ENCODE peak calls at places on chromosomes 13 and 19, in five cellular contexts. W is tibial artery, Z is left ventricle myocardium inferior, Y is colonic mucosa, M is GM23248. P is an unnamed sample.

GRCh38 chr19:48501961-48502719 is 9.5 kb downstream of the LMTK3 start:
- DNase-seq in W (no peak), Z (no peak), Y (peak), M (peak), P (peak)

GRCh38 chr19:45396389-45397260 is 8.2 kb downstream of the PPP1R13L start:
- DNase-seq in W (no peak), Z (no peak), Y (no peak), M (no peak), P (no peak)

GRCh38 chr19:16627194-16627927 is 643 bp downstream of the MED26 start:
- DNase-seq in W (no peak), Z (no peak), Y (peak), M (peak), P (no peak)

GRCh38 chr19:43934055-43934984 is 762 bp downstream of the ZNF45 start:
- DNase-seq in W (no peak), Z (no peak), Y (no peak), M (peak), P (no peak)

GRCh38 chr13:94556646-94557045 is 39.3 kb downstream of the TGDS start:
- DNase-seq in W (no peak), Z (no peak), Y (no peak), M (no peak), P (no peak)

GRCh38 chr13:110529522-110530311 is 31.8 kb downstream of the RAB20 start:
- DNase-seq in W (no peak), Z (no peak), Y (no peak), M (no peak), P (no peak)

GRCh38 chr19:22427587-22428298 is 5.6 kb upstream of the ZNF98 start:
- DNase-seq in W (no peak), Z (no peak), Y (no peak), M (no peak), P (no peak)

GRCh38 chr19:18594096-18594823 is 5.7 kb downstream of the REX1BD start:
- DNase-seq in W (peak), Z (peak), Y (peak), M (peak), P (peak)

GRCh38 chr13:114058051-114058867 is 74.2 kb downstream of the RASA3 start:
- DNase-seq in W (no peak), Z (no peak), Y (no peak), M (no peak), P (no peak)

GRCh38 chr13:90951663-90952062 is 395.8 kb upstream of the MIR17HG start:
- DNase-seq in W (no peak), Z (no peak), Y (no peak), M (no peak), P (no peak)

GRCh38 chr13:36555151-36555986 is 118.5 kb upstream of the SERTM1 start:
- DNase-seq in W (no peak), Z (no peak), Y (no peak), M (no peak), P (no peak)

GRCh38 chr13:34070544-34071303 is 252.8 kb downstream of the RFC3 start:
- DNase-seq in W (no peak), Z (no peak), Y (no peak), M (no peak), P (no peak)

GRCh38 chr19:17424743-17425365 is 5.0 kb downstream of the MVB12A start:
- DNase-seq in W (no peak), Z (no peak), Y (peak), M (peak), P (no peak)

GRCh38 chr13:76822691-76823267 is 63.4 kb downstream of the KCTD12 start:
- DNase-seq in W (no peak), Z (no peak), Y (no peak), M (peak), P (no peak)

GRCh38 chr19:8343483-8343844 is 402 bp upstream of the KANK3 start:
- DNase-seq in W (no peak), Z (no peak), Y (no peak), M (no peak), P (no peak)

GRCh38 chr13:113747291-113747833 is 11.7 kb upstream of the TMEM255B start:
- DNase-seq in W (no peak), Z (no peak), Y (no peak), M (no peak), P (no peak)

GRCh38 chr19:5680083-5680436 is 256 bp downstream of the MICOS13 start:
- DNase-seq in W (no peak), Z (no peak), Y (no peak), M (peak), P (no peak)

GRCh38 chr19:422213-422916 is 13.4 kb upstream of the C2CD4C start:
- DNase-seq in W (no peak), Z (no peak), Y (no peak), M (no peak), P (no peak)

GRCh38 chr13:85995788-85996418 is 196.7 kb upstream of the SLITRK6 start:
- DNase-seq in W (no peak), Z (no peak), Y (no peak), M (no peak), P (no peak)

GRCh38 chr13:78827471-78827870 is 168.5 kb upstream of the OBI1 start:
- DNase-seq in W (no peak), Z (no peak), Y (no peak), M (no peak), P (no peak)

GRCh38 chr13:94481966-94482365 is 2.5 kb upstream of the DCT start:
- DNase-seq in W (peak), Z (peak), Y (no peak), M (peak), P (no peak)

GRCh38 chr13:58247080-58247479 is 615.5 kb downstream of the PCDH17 start:
- DNase-seq in W (no peak), Z (no peak), Y (no peak), M (no peak), P (no peak)

GRCh38 chr19:38985262-38985661 is 9.7 kb upstream of the FBXO17 start:
- DNase-seq in W (no peak), Z (no peak), Y (no peak), M (no peak), P (no peak)

GRCh38 chr13:29111446-29111845 is 291.3 kb downstream of the MTUS2 start:
- DNase-seq in W (no peak), Z (no peak), Y (no peak), M (peak), P (no peak)

GRCh38 chr13:91307887-91308286 is 39.6 kb upstream of the MIR17HG start:
- DNase-seq in W (no peak), Z (no peak), Y (no peak), M (no peak), P (no peak)

GRCh38 chr19:43429395-43429794 is 14.7 kb downstream of the TEX101 start:
- DNase-seq in W (no peak), Z (no peak), Y (no peak), M (no peak), P (no peak)

GRCh38 chr13:68261105-68261504 is 1031.0 kb upstream of the PCDH9 start:
- DNase-seq in W (no peak), Z (no peak), Y (no peak), M (no peak), P (no peak)

GRCh38 chr13:104597554-104598240 is 1531.5 kb upstream of the SLC10A2 start:
- DNase-seq in W (no peak), Z (no peak), Y (no peak), M (no peak), P (no peak)

GRCh38 chr13:63948045-63948444 is 2532.4 kb upstream of the PCDH20 start:
- DNase-seq in W (no peak), Z (no peak), Y (no peak), M (no peak), P (no peak)

GRCh38 chr13:77016888-77017623 is 9.9 kb downstream of the FBXL3 start:
- DNase-seq in W (no peak), Z (no peak), Y (no peak), M (no peak), P (no peak)

GRCh38 chr13:79581870-79582315 is 100.9 kb downstream of the NDFIP2 start:
- DNase-seq in W (no peak), Z (peak), Y (no peak), M (peak), P (peak)

GRCh38 chr19:41974652-41975051 is 15.5 kb upstream of the RABAC1 start:
- DNase-seq in W (no peak), Z (no peak), Y (no peak), M (no peak), P (no peak)

GRCh38 chr19:11434703-11435056 is 241 bp downstream of the ODAD3 start:
- DNase-seq in W (no peak), Z (no peak), Y (no peak), M (no peak), P (no peak)
- H3K27ac ChIP-seq in W (peak), Z (peak), Y (peak), M (peak), P (peak)

GRCh38 chr13:45119469-45119989 is 781 bp upstream of the GTF2F2 start:
- DNase-seq in W (no peak), Z (no peak), Y (peak), M (peak), P (peak)

GRCh38 chr13:45120967-45121366 is 657 bp downstream of the GTF2F2 start:
- DNase-seq in W (no peak), Z (no peak), Y (no peak), M (no peak), P (no peak)

GRCh38 chr13:45119990-45120864 is at the start of gene GTF2F2:
- DNase-seq in W (peak), Z (peak), Y (peak), M (peak), P (peak)

GRCh38 chr13:45122941-45123340 is 2.6 kb downstream of the GTF2F2 start:
- DNase-seq in W (no peak), Z (no peak), Y (no peak), M (no peak), P (no peak)

GRCh38 chr13:45121421-45121820 is 1.1 kb downstream of the GTF2F2 start:
- DNase-seq in W (no peak), Z (no peak), Y (no peak), M (peak), P (no peak)
- H3K27ac ChIP-seq in W (no peak), Z (no peak), Y (no peak), M (peak), P (no peak)

DNA sequence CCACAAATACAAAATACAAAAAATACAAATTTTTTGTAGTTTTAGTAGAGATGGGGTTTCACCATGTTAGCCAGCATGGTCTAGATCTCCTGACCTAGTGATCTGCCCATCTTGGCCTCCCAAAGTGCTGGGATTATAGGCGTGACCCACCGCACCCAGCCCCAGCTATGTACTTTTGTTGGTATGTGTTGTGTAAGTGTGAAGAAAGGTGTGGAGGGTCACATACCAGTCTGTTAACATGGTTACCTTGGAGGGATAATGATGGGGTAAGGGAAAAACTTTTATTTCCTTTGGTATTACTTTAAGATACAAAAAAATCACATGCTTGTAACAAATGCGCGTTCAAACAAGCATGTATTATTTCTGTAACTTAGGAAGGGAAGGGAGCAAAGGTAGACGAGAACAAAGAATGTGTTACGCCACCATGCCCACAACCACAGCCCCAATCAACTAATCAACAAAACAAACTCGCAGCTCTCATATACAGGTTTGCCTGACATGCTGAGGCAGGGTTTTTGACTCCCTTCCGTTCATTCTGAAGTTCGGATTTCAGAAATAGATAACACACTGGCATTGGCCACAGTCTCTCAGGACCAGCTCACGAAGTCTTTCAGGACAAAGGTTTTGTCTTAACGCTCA is 13.5 kb upstream of the VWA8 start:
- DNase-seq in W (no peak), Z (no peak), Y (no peak), M (no peak), P (no peak)
- H3K27ac ChIP-seq in W (no peak), Z (no peak), Y (no peak), M (no peak), P (no peak)

DNA sequence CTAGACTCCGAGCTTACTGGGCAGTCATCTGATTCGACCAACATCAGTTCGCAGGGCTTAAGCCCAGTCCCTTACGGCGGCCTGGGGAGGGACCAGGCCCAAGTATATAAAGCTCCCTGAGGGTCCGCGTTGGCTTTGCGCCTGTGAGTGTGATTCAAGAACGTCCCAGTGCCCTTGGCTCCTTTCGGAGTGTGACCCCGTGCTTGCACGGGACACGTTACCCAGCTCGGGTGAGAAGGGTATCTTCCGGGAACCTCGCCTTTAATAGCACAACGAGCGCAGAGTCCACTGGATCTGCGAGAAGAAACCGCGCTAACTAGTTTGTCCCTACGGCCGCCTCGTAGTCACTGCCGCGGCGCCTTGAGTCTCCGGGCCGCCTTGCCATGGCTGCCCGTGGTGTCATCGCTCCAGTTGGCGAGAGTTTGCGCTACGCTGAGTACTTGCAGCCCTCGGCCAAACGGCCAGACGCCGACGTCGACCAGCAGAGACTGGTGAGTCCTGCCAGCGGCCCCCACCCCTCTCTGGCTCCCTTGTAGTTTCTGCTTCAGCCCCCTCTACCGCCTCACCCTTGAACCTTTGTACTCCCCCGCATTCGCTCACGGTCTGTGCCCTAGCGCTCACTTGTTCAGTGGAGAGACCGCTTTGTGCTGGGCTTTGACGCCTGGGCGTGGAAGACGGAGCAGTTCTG is at the start of gene DNAJC15:
- DNase-seq in W (peak), Z (peak), Y (peak), M (peak), P (peak)
- H3K27ac ChIP-seq in W (peak), Z (peak), Y (peak), M (peak), P (peak)

GRCh38 chr19:13086341-13086740 is 16.3 kb downstream of the LYL1 start:
- DNase-seq in W (no peak), Z (no peak), Y (no peak), M (no peak), P (no peak)
- H3K27ac ChIP-seq in W (peak), Z (peak), Y (no peak), M (no peak), P (peak)

DNA sequence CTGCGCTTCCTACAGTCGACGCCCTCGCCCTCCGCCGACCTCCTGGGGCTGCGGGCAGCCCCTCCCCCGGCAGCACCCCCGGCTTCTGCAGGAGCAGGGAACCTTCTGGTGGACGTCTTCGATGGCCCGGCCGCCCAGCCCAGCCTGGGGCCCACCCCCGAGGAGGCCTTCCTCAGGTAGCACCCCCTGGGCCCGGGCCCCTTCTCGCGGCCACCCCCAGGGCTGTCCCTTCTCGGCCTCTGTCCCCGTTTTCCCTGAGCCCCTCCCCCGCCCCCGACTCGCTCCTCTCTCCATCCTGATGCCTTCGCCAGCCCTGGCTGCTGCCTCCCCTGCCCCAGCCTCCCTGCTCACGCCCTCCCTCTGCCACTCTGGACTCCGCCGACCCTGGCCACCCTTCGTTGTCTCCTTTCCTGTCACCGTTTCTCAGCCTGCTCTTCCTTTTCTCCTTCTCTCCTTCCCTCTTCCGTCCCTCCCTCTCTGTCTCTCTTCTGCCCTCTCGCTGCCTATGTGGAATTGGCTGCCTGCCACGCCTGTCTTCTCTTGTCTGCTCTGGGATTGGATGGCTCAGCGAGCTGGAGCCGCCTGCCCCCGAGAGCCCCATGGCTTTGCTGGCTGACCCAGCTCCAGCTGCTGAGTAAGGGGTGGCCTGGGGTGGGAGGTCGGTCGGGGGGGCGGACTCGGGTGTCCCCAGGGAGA is 11.0 kb downstream of the FUZ start:
- DNase-seq in W (peak), Z (peak), Y (peak), M (peak), P (peak)
- H3K27ac ChIP-seq in W (peak), Z (peak), Y (no peak), M (no peak), P (peak)

GRCh38 chr13:74061939-74062595 is 72.1 kb downstream of the KLF12 start:
- DNase-seq in W (no peak), Z (no peak), Y (no peak), M (peak), P (no peak)
- H3K27ac ChIP-seq in W (peak), Z (peak), Y (peak), M (peak), P (no peak)

GRCh38 chr19:54339646-54340358 is 840 bp upstream of the LILRA4 start:
- DNase-seq in W (peak), Z (no peak), Y (no peak), M (no peak), P (no peak)
- H3K27ac ChIP-seq in W (no peak), Z (no peak), Y (no peak), M (no peak), P (no peak)

DNA sequence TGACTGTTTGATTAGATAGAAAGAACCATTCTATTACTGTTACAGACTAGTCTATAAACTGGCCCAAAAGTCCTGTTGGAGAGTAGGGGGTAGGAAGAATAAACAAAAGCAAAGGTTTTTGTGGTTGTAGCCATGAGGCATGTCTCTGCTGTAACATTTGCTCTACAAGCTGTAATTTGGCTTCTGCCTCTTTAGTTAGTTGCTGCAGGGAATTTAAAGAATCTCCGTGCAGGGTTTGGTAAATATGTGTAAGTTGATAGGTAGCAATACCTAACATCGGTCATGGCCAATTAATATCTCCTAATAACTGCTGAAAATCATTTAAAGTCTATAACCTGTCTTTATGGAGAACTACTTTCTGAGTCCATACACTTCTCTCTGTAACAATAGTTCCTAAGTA is 13.0 kb downstream of the FPR3 start:
- DNase-seq in W (no peak), Z (no peak), Y (no peak), M (no peak), P (no peak)
- H3K27ac ChIP-seq in W (no peak), Z (no peak), Y (no peak), M (no peak), P (no peak)

P was measured in caudate nucleus.